ENCODE peak calls at places on chromosome 1, in four cellular contexts. E is activated B cell treated with CpG ODN at 0.5 μM for 24 hours, O is NB4, Q is tibial nerve. D is an unnamed sample.

GRCh38 chr1:185652348-185652747 is 81.8 kb upstream of the HMCN1 start:
- DNase-seq in E (no peak), Q (no peak), O (peak), D (no peak)

GRCh38 chr1:234611153-234611798 is 1.3 kb upstream of the IRF2BP2 start:
- DNase-seq in O (peak), Q (peak), E (no peak), D (no peak)

GRCh38 chr1:184254849-184255248 is 132.0 kb upstream of the C1orf21 start:
- DNase-seq in O (no peak), E (no peak), Q (no peak), D (no peak)

GRCh38 chr1:225318706-225319575 is 108.9 kb downstream of the LBR start:
- DNase-seq in Q (peak), E (no peak), O (peak), D (peak)

GRCh38 chr1:53486395-53487026 is 27.3 kb downstream of the DMRTB1 start:
- DNase-seq in Q (no peak), E (no peak), O (no peak), D (no peak)

GRCh38 chr1:117599822-117600221 is 6.0 kb upstream of the TENT5C start:
- DNase-seq in O (no peak), E (peak), Q (peak), D (no peak)

GRCh38 chr1:204703826-204704612 is 18.5 kb upstream of the LRRN2 start:
- DNase-seq in O (no peak), E (no peak), Q (no peak), D (no peak)

GRCh38 chr1:158002022-158002629 is 8.7 kb downstream of the KIRREL1 start:
- DNase-seq in O (no peak), E (no peak), Q (no peak), D (no peak)

DNA sequence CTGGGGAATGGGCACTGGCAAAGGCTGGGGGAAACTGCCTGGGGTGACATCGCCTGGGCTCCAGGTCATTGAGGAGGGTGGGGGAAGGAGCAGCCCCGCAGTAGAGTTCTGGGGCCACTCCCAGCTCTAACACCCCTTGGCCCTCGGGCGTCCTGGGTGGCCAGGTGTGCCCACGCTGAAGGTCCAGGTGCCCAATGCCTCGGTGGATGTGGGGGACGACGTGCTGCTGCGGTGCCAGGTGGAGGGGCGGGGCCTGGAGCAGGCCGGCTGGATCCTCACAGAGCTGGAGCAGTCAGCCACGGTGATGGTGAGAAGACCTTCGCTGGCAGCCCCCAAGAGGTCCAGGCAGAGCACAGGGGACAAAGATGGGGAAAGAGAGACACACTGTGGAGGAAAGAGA is 7.7 kb downstream of the NTRK1 start:
- DNase-seq in E (no peak), O (peak), Q (no peak), D (no peak)
- TF ChIP-seq CTCF in E (no peak), O (no peak), Q (no peak), D (no peak)

DNA sequence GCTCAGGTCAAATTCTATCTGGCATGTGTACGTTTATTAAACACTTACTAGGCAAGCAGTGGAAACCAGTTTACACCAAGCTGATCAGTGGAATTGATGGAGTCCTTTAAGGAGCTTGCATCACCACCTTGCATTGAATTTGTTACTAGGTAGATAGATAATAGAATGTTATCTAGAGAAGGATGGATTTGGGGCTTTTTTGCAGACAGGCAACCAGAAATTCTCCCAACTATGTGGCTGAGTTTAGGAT is 44.9 kb downstream of the HHAT start:
- DNase-seq in O (no peak), E (no peak), Q (no peak), D (no peak)
- TF ChIP-seq CTCF in O (no peak), E (no peak), Q (no peak), D (no peak)

GRCh38 chr1:239125027-239125426 is 261.3 kb upstream of the CHRM3 start:
- DNase-seq in E (no peak), Q (no peak), O (no peak), D (no peak)

GRCh38 chr1:239125888-239126287 is 260.5 kb upstream of the CHRM3 start:
- DNase-seq in E (no peak), Q (no peak), O (no peak), D (no peak)

GRCh38 chr1:239126881-239127280 is 259.5 kb upstream of the CHRM3 start:
- DNase-seq in E (no peak), O (no peak), Q (no peak), D (no peak)

DNA sequence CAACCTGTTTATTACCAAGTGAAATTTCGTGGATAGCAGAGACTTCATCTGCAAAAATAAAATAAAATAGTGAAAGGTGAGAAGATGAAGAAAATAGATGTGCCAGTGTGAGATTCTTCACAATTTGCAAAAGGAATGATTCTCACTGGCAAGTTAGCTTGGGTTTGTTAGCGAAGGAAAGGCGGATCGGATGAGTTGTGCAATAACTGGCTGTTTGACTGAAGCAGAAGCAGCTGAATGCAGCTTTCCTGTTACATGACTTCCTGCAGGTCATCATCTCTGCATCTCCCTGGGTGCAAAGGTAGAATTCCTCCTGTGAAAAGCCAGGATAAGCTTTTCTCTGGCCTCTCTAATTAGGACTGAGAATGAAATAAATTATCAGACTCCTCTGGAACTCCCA is 263.1 kb upstream of the CHRM3 start:
- DNase-seq in E (no peak), Q (no peak), O (peak), D (no peak)
- TF ChIP-seq CTCF in E (no peak), Q (no peak), O (no peak), D (no peak)

DNA sequence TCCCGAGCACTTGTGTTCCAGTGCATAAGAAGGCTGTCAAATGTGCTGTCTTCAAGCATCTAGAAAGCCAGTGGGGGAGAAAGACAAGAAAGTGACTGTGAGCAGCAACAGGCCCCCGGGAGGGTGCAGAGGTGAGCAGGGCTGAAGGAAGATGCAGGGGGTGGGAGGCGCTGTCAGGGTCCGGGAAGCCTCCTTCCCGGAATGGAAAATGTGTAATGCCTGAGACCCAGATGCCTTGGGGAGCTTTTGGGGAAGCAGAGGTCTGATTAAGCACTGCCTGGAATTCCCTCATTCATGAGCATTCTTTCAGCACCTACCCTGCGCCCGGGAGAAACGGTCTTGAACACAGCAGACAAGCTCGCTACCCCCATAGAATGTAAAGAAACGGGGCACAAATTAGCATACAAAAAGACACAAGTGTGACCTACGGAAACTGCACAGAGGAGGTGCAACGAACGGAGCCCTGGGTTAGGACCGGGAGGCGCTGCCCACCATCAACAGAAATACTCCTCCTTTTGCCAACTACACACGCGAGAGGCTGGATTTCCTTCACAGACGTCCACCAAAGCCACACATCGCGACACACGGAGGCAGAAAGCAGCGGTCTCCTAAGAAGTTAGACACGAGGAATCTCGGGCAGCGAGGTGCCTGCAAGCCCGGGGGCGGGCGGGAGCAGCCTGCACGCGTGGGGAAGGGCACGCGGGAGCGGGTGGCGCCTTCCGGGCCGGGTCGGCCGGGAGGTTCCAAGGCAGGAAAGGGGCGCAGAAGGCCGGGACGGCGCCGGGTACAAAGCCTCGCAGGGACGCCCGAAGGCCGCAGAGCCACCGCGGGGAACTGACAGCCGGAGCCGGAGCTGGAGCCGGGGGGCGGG is 1.1 kb downstream of the NPHP4 start:
- DNase-seq in E (peak), O (peak), Q (no peak), D (peak)
- TF ChIP-seq CTCF in E (no peak), O (no peak), Q (no peak), D (no peak)

GRCh38 chr1:190633488-190633887 is 155.8 kb upstream of the BRINP3 start:
- DNase-seq in O (no peak), Q (no peak), E (no peak), D (no peak)
- TF ChIP-seq CTCF in O (no peak), Q (no peak), E (no peak), D (peak)

GRCh38 chr1:62334434-62334833 is 15.2 kb upstream of the KANK4 start:
- DNase-seq in E (no peak), O (no peak), Q (no peak), D (no peak)
- TF ChIP-seq CTCF in E (no peak), O (no peak), Q (no peak), D (peak)

GRCh38 chr1:6961289-6961688 is 176.0 kb downstream of the CAMTA1 start:
- DNase-seq in Q (no peak), E (no peak), O (no peak), D (no peak)

GRCh38 chr1:6961905-6962304 is 176.7 kb downstream of the CAMTA1 start:
- DNase-seq in O (no peak), Q (no peak), E (no peak), D (no peak)

GRCh38 chr1:6965062-6965913 is 180.0 kb downstream of the CAMTA1 start:
- DNase-seq in O (no peak), Q (no peak), E (no peak), D (no peak)

GRCh38 chr1:6962390-6962955 is 177.2 kb downstream of the CAMTA1 start:
- DNase-seq in E (no peak), Q (no peak), O (no peak), D (peak)

GRCh38 chr1:6962956-6963915 is 178.0 kb downstream of the CAMTA1 start:
- DNase-seq in Q (peak), O (no peak), E (no peak), D (peak)
- TF ChIP-seq CTCF in Q (no peak), O (no peak), E (no peak), D (no peak)

D was measured in progenitor cell of endocrine pancreas.